ENCODE peak calls at places on chromosome 4, in eight cellular contexts. Z, J, W, R, Q, U, T and G are unnamed samples.
A peak's percentile ranks its signal among the peaks of the same experiment; 100 is the strongest.

GRCh38 chr4:87497141-87497540 is 32.0 kb downstream of the SPARCL1 start:
- DNase-seq in Z (no peak), J (no peak), W (no peak), R (no peak), Q (no peak), U (no peak), T (peak; percentile 15), G (no peak)

GRCh38 chr4:72430050-72430449 is 139.0 kb downstream of the ADAMTS3 start:
- DNase-seq in Z (no peak), J (no peak), W (no peak), R (no peak), Q (no peak), U (no peak), T (peak; percentile 25), G (no peak)

GRCh38 chr4:161767116-161767515 is 396.7 kb downstream of the FSTL5 start:
- DNase-seq in Z (no peak), J (no peak), W (no peak), R (peak; percentile 1), Q (no peak), U (no peak), T (peak; percentile 83), G (no peak)

GRCh38 chr4:41976775-41977516 is 4.6 kb upstream of the DCAF4L1 start:
- DNase-seq in Z (no peak), J (no peak), W (no peak), R (no peak), Q (no peak), U (no peak), T (no peak), G (no peak)

GRCh38 chr4:139641218-139641617 is 24.4 kb upstream of the MGST2 start:
- DNase-seq in Z (no peak), J (no peak), W (no peak), R (peak; percentile 13), Q (no peak), U (no peak), T (peak; percentile 60), G (no peak)

GRCh38 chr4:52751349-52751911 is at the start of gene ERVMER34-1:
- DNase-seq in Z (no peak), J (peak; percentile 86), W (no peak), R (no peak), Q (peak; percentile 34), U (no peak), T (no peak), G (no peak)

GRCh38 chr4:41359836-41360213 is 103.1 kb downstream of the UCHL1 start:
- DNase-seq in Z (no peak), J (no peak), W (no peak), R (no peak), Q (no peak), U (no peak), T (no peak), G (no peak)

GRCh38 chr4:13340672-13341071 is 143.5 kb downstream of the RAB28 start:
- DNase-seq in Z (no peak), J (no peak), W (no peak), R (no peak), Q (no peak), U (no peak), T (no peak), G (no peak)

GRCh38 chr4:38857354-38858096 is 908 bp upstream of the TLR6 start:
- DNase-seq in Z (peak; percentile 30), J (no peak), W (no peak), R (peak; percentile 74), Q (peak; percentile 31), U (no peak), T (peak; percentile 94), G (no peak)

GRCh38 chr4:6313216-6313615 is 43.6 kb downstream of the WFS1 start:
- DNase-seq in Z (no peak), J (no peak), W (no peak), R (no peak), Q (no peak), U (no peak), T (no peak), G (no peak)

GRCh38 chr4:45036677-45037076 is 310.3 kb upstream of the GNPDA2 start:
- DNase-seq in Z (no peak), J (no peak), W (no peak), R (no peak), Q (no peak), U (peak; percentile 32), T (peak; percentile 3), G (no peak)